ENCODE peak calls at places on chromosomes 4 and X, in four cellular contexts. P is stomach, F is AG04450, H is heart right ventricle. T is an unnamed sample.

GRCh38 chr4:165204462-165204830 is 2.9 kb upstream of the KLHL2 start:
- DNase-seq in F (peak; percentile 11), P (no peak), H (no peak), T (no peak)

GRCh38 chr4:56147371-56147770 is 198.6 kb downstream of the CEP135 start:
- DNase-seq in F (no peak), H (no peak), P (no peak), T (no peak)

GRCh38 chr4:124712417-124713212 is at the start of gene ANKRD50:
- DNase-seq in P (peak; percentile 83), H (peak; percentile 92), F (peak; percentile 92), T (peak; percentile 40)

GRCh38 chrX:9765072-9765736 is 443 bp downstream of the GPR143 start:
- DNase-seq in F (no peak), P (no peak), H (no peak), T (no peak)

GRCh38 chr4:152090543-152090942 is 329.7 kb upstream of the GATB start:
- DNase-seq in H (peak; percentile 51), P (no peak), F (no peak), T (no peak)

GRCh38 chrX:82961129-82961528 is 547.0 kb upstream of the POU3F4 start:
- DNase-seq in F (no peak), P (no peak), H (no peak), T (no peak)

GRCh38 chr4:97720869-97721432 is 422.3 kb downstream of the STPG2 start:
- DNase-seq in F (no peak), H (no peak), P (no peak), T (no peak)

GRCh38 chrX:23864719-23865349 is 42.9 kb downstream of the APOO start:
- DNase-seq in P (no peak), F (no peak), H (no peak), T (no peak)

GRCh38 chrX:118974908-118975671 is 672 bp downstream of the LONRF3 start:
- DNase-seq in P (peak; percentile 68), F (no peak), H (no peak), T (no peak)

GRCh38 chrX:119760026-119760902 is 1.9 kb downstream of the SOWAHD start:
- DNase-seq in P (no peak), F (no peak), H (no peak), T (no peak)

GRCh38 chr4:8378776-8379175 is 61.7 kb downstream of the ACOX3 start:
- DNase-seq in P (no peak), H (no peak), F (no peak), T (no peak)

GRCh38 chrX:148878371-148878770 is 378.0 kb downstream of the AFF2 start:
- DNase-seq in H (no peak), P (no peak), F (no peak), T (no peak)

GRCh38 chr4:71635094-71635493 is 148.8 kb downstream of the GC start:
- DNase-seq in H (no peak), F (no peak), P (no peak), T (no peak)

GRCh38 chr4:83771113-83771705 is 235.3 kb downstream of the GPAT3 start:
- DNase-seq in P (peak; percentile 45), H (peak; percentile 10), F (peak; percentile 15), T (peak; percentile 14)
- TF ChIP-seq CTCF in P (no peak), H (peak; percentile 67), F (peak; percentile 96), T (peak; percentile 87)

GRCh38 chr4:40190880-40191815 is 5.7 kb upstream of the RHOH start:
- DNase-seq in F (no peak), P (no peak), H (no peak), T (peak; percentile 96)

GRCh38 chr4:40193578-40193977 is 3.3 kb upstream of the RHOH start:
- DNase-seq in P (no peak), H (no peak), F (no peak), T (no peak)

GRCh38 chr4:40192286-40193017 is 4.4 kb upstream of the RHOH start:
- DNase-seq in P (no peak), H (no peak), F (no peak), T (no peak)

GRCh38 chr4:40194602-40195161 is 2.1 kb upstream of the RHOH start:
- DNase-seq in F (peak; percentile 16), H (no peak), P (no peak), T (no peak)

DNA sequence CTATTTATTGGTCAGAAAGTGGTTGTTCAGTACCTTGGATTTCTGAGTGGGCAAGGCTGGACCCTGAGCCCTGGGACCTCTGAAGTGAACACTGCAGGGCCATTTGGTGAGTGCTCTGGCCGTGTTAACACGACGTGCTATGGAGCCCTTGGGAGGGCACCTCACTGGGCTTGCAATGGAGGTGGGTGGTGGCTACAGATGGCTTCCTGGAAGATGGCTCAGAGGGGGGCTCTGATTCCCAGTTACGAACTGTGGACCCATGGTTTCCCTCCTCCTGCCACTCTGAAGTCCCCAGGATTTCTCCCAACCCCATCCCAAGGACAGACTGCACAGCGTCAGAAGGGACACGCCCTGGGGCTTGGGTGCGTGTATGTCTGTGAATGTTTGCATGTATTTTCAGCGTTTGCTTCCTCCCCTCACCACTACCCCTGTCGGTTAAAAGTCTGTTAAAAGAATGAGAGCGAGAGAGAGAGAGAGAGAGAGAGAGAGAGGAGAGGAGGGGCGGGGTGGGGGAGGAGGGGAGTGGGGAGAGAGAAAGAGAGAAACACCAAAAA is 3.7 kb upstream of the RHOH start:
- DNase-seq in P (no peak), F (no peak), H (no peak), T (peak; percentile 27)
- H3K4me3 ChIP-seq in P (no peak overlapping the region), F (no peak overlapping the region), H (no peak overlapping the region), T (no peak overlapping the region)

GRCh38 chrX:261167-261857 is 19.9 kb upstream of the PLCXD1 start:
- DNase-seq in F (no peak), H (peak; percentile 43), P (peak; percentile 51), T (no peak)
- TF ChIP-seq CTCF in F (no peak), H (no peak), P (no peak), T (no peak)

DNA sequence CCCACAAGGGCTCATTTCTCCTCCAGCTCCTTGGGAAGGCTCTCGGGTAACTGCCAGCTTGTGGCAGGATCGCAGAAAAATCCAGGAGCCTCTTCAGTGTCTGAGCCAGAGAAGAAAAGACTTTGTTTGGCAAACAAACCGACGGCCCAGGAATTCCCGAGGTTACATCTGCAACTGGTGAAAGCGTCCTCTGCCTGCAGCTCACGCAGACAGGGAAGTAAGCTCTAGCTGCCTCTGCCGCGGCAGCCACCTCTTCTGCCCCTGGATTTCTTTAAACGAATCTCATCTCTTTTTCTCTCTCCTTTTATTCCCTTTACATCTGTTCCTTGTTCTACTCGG is 289 bp downstream of the DCHS2 start:
- DNase-seq in F (no peak), P (no peak), H (no peak), T (no peak)
- H3K4me3 ChIP-seq in F (peak overlapping the region; percentile 13), P (peak overlapping the region; percentile 58), H (peak overlapping the region; percentile 22), T (no peak overlapping the region)

DNA sequence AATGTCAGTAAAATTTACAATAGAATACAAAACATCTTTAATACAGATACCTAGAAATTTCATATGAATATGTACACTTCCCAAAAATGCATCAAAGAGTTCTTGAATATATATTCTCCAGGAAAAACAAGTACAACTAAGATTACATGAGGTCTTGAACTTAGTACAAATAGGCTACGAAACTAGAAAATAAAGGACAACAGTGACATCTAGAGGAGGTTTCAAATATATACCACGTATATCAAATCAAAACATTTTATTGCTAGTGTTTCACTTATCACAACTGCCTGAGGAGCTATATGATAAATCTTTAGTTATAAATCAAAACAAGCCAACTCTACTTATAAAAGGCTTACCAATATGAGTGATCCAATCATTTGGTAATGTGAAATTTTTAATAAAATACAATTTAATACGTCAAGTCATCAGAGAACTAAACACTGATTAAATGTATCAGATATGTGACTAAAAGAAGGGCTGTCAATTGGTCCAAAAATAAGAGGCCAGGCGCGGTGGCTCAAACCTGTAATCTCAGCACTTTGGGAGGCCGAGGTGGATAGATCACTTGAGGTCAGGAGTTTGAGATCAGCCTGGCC is 36.6 kb downstream of the ANAPC10 start:
- DNase-seq in P (no peak), F (peak; percentile 15), H (no peak), T (peak; percentile 46)
- TF ChIP-seq CTCF in P (peak; percentile 41), F (peak; percentile 44), H (peak; percentile 46), T (peak; percentile 43)

DNA sequence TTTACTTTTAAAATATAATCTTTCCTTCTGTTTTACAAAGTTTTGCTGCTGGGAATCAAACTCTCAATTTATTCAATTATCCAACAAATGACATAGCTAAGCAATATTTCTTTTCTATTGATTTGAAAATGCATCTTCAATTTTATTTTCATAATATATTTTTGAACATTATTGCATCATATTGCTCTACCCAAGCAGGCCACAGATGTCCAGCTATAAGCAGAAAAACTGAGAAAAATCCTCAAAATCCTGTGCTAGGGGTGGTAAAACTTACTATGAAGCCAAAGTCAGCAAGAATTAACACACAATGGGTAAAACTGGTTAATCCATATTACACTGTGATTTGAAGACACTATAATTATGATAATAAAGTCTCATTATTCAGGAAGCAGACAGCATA is 5.0 kb downstream of the TIFA start:
- DNase-seq in F (no peak), H (no peak), P (no peak), T (no peak)
- H3K4me3 ChIP-seq in F (no peak overlapping the region), H (no peak overlapping the region), P (no peak overlapping the region), T (no peak overlapping the region)

DNA sequence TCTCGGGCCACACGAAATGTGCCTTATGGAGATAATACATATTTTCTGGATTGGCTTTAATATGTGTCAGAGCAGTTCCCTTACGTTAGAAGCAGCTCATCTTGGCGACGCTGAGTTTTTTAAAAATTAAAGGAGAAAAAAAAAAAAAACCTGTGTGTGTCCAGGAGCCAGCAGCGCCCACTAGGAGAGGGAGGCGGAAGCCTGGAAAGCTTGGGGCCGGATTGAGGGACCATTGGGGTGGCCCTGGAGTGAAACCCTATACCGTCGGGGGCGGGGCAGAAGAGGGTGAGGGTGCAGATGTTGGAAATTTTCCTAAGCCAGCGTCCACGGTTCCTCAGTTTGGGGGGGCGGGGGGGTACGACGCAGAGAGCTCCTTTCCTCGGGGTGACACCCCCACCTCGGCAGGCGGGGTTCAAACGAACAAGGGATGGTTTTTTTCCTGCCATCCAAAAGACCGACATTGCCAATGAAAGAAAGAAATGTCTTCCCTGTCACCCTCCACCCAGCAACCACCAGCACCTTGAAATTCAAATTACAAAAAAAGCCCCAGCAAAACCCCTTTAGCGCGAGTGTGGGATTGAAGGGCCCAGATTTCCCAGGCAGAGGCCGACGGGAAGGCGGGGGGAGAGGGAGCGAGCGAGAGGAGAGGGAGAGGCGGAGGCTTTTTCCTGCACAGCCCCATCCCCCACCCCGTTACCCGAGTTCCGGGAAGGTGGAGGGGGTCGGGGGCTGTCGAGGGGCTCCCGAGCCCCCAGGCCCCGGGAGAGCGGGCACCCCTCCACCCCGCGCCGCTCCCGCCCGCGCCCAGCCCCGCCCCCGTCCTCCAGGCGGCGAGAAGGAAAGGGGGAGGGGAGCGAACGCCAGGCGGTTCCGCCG is 868 bp downstream of the SMARCA1 start:
- DNase-seq in F (no peak), H (peak; percentile 56), P (peak; percentile 63), T (no peak)
- TF ChIP-seq CTCF in F (peak; percentile 35), H (no peak), P (no peak), T (no peak)

GRCh38 chr4:2591189-2591588 is 54.7 kb downstream of the FAM193A start:
- DNase-seq in P (no peak), H (no peak), F (no peak), T (no peak)
- H3K4me3 ChIP-seq in P (no peak overlapping the region), H (no peak overlapping the region), F (no peak overlapping the region), T (no peak overlapping the region)

T was measured in LNCaP clone FGC.